ENCODE peak calls at places on chromosomes 3 and 15, in four cellular contexts. One of them, this sample, is unnamed.

GRCh38 chr15:96038650-96039049 is 291.9 kb upstream of the NR2F2 start:
- DNase-seq in K562: no peak
- DNase-seq in HepG2: no peak
- DNase-seq in HCT116: no peak
- DNase-seq in this sample: no peak

GRCh38 chr3:187040637-187041361 is 98.5 kb downstream of the RPL39L start:
- DNase-seq in K562: peak; percentile 59
- DNase-seq in HepG2: peak; percentile 83
- DNase-seq in HCT116: no peak
- DNase-seq in this sample: no peak

GRCh38 chr3:37174532-37175126 is at the start of gene LRRFIP2:
- DNase-seq in K562: peak; percentile 37
- DNase-seq in HepG2: no peak
- DNase-seq in HCT116: no peak
- DNase-seq in this sample: no peak

GRCh38 chr3:197749315-197749600 is 425 bp upstream of the FYTTD1 start:
- DNase-seq in K562: peak; percentile 64
- DNase-seq in HepG2: no peak
- DNase-seq in HCT116: peak; percentile 35
- DNase-seq in this sample: no peak

GRCh38 chr3:31234143-31234542 is 298.6 kb upstream of the STT3B start:
- DNase-seq in K562: no peak
- DNase-seq in HepG2: no peak
- DNase-seq in HCT116: no peak
- DNase-seq in this sample: no peak

GRCh38 chr3:134597390-134597975 is 53.3 kb downstream of the KY start:
- DNase-seq in K562: no peak
- DNase-seq in HepG2: peak; percentile 11
- DNase-seq in HCT116: no peak
- DNase-seq in this sample: no peak

GRCh38 chr3:191383104-191383503 is 52.8 kb upstream of the UTS2B start:
- DNase-seq in K562: no peak
- DNase-seq in HepG2: no peak
- DNase-seq in HCT116: no peak
- DNase-seq in this sample: no peak

GRCh38 chr3:31402118-31402517 is 130.6 kb upstream of the STT3B start:
- DNase-seq in K562: no peak
- DNase-seq in HepG2: no peak
- DNase-seq in HCT116: no peak
- DNase-seq in this sample: no peak

GRCh38 chr3:179653777-179654117 is 907 bp downstream of the USP13 start:
- DNase-seq in K562: no peak
- DNase-seq in HepG2: no peak
- DNase-seq in HCT116: no peak
- DNase-seq in this sample: no peak

GRCh38 chr15:90262426-90262825 is 3.0 kb upstream of the NGRN start:
- DNase-seq in K562: no peak
- DNase-seq in HepG2: no peak
- DNase-seq in HCT116: no peak
- DNase-seq in this sample: no peak

GRCh38 chr3:67016522-67017080 is 18.5 kb downstream of the KBTBD8 start:
- DNase-seq in K562: no peak
- DNase-seq in HepG2: no peak
- DNase-seq in HCT116: no peak
- DNase-seq in this sample: no peak

GRCh38 chr3:50256978-50257890 is 11.7 kb upstream of the SEMA3B start:
- DNase-seq in K562: peak; percentile 33
- DNase-seq in HepG2: no peak
- DNase-seq in HCT116: no peak
- DNase-seq in this sample: peak; percentile 89

GRCh38 chr15:89870688-89871288 is 23.0 kb downstream of the AP3S2 start:
- DNase-seq in K562: no peak
- DNase-seq in HepG2: no peak
- DNase-seq in HCT116: no peak
- DNase-seq in this sample: no peak

GRCh38 chr3:133644768-133645167 is 17.0 kb downstream of the TOPBP1 start:
- DNase-seq in K562: no peak
- DNase-seq in HepG2: peak; percentile 48
- DNase-seq in HCT116: no peak
- DNase-seq in this sample: no peak

GRCh38 chr15:37882640-37883039 is 51.8 kb upstream of the TMCO5A start:
- DNase-seq in K562: no peak
- DNase-seq in HepG2: no peak
- DNase-seq in HCT116: no peak
- DNase-seq in this sample: no peak

GRCh38 chr3:2876362-2876761 is 233.8 kb downstream of the IL5RA start:
- DNase-seq in K562: no peak
- DNase-seq in HepG2: no peak
- DNase-seq in HCT116: no peak
- DNase-seq in this sample: no peak

GRCh38 chr3:56923546-56924224 is 121.9 kb upstream of the ARHGEF3 start:
- DNase-seq in K562: peak; percentile 2
- DNase-seq in HepG2: no peak
- DNase-seq in HCT116: peak; percentile 18
- DNase-seq in this sample: no peak

GRCh38 chr15:55683366-55683765 is 59.6 kb downstream of the PRTG start:
- DNase-seq in K562: no peak
- DNase-seq in HepG2: no peak
- DNase-seq in HCT116: no peak
- DNase-seq in this sample: no peak

GRCh38 chr15:27492021-27492621 is 521.1 kb downstream of the GABRG3 start:
- DNase-seq in K562: no peak
- DNase-seq in HepG2: no peak
- DNase-seq in HCT116: no peak
- DNase-seq in this sample: no peak

GRCh38 chr15:73930790-73931281 is 4.6 kb downstream of the LOXL1 start:
- DNase-seq in K562: no peak
- DNase-seq in HepG2: no peak
- DNase-seq in HCT116: no peak
- DNase-seq in this sample: no peak

GRCh38 chr3:37221407-37221806 is 47.0 kb upstream of the LRRFIP2 start:
- DNase-seq in K562: no peak
- DNase-seq in HepG2: peak; percentile 89
- DNase-seq in HCT116: peak; percentile 80
- DNase-seq in this sample: no peak

GRCh38 chr3:191253089-191253799 is 54.2 kb downstream of the OSTN start:
- DNase-seq in K562: no peak
- DNase-seq in HepG2: no peak
- DNase-seq in HCT116: no peak
- DNase-seq in this sample: no peak

GRCh38 chr15:25087137-25087536 is 132.3 kb downstream of the SNRPN start:
- DNase-seq in K562: no peak
- DNase-seq in HepG2: no peak
- DNase-seq in HCT116: no peak
- DNase-seq in this sample: no peak

GRCh38 chr3:196792771-196793170 is 53.1 kb downstream of the PAK2 start:
- DNase-seq in K562: no peak
- DNase-seq in HepG2: peak; percentile 63
- DNase-seq in HCT116: no peak
- DNase-seq in this sample: no peak

GRCh38 chr3:176961916-176962315 is 235.4 kb downstream of the TBL1XR1 start:
- DNase-seq in K562: no peak
- DNase-seq in HepG2: no peak
- DNase-seq in HCT116: no peak
- DNase-seq in this sample: no peak

GRCh38 chr3:101195951-101196713 is 124.2 kb downstream of the IMPG2 start:
- DNase-seq in K562: peak; percentile 43
- DNase-seq in HepG2: peak; percentile 20
- DNase-seq in HCT116: peak; percentile 48
- DNase-seq in this sample: no peak

GRCh38 chr15:94576889-94577533 is 345.6 kb downstream of the MCTP2 start:
- DNase-seq in K562: peak; percentile 56
- DNase-seq in HepG2: peak; percentile 20
- DNase-seq in HCT116: peak; percentile 26
- DNase-seq in this sample: peak; percentile 74

GRCh38 chr15:72965671-72966070 is 86.6 kb upstream of the NEO1 start:
- DNase-seq in K562: no peak
- DNase-seq in HepG2: no peak
- DNase-seq in HCT116: no peak
- DNase-seq in this sample: no peak

GRCh38 chr3:37862219-37862711 is 585 bp downstream of the CTDSPL start:
- DNase-seq in K562: peak; percentile 50
- DNase-seq in HepG2: no peak
- DNase-seq in HCT116: no peak
- DNase-seq in this sample: peak; percentile 67

GRCh38 chr3:143203848-143204247 is 84.3 kb downstream of the CHST2 start:
- DNase-seq in K562: no peak
- DNase-seq in HepG2: no peak
- DNase-seq in HCT116: no peak
- DNase-seq in this sample: no peak

GRCh38 chr3:186173202-186173815 is 64.4 kb upstream of the ETV5 start:
- DNase-seq in K562: no peak
- DNase-seq in HepG2: no peak
- DNase-seq in HCT116: no peak
- DNase-seq in this sample: no peak

GRCh38 chr3:159928692-159929091 is 59.9 kb upstream of the IL12A start:
- DNase-seq in K562: no peak
- DNase-seq in HepG2: no peak
- DNase-seq in HCT116: no peak
- DNase-seq in this sample: no peak

GRCh38 chr3:195062866-195063540 is 208.0 kb downstream of the XXYLT1 start:
- DNase-seq in K562: no peak
- DNase-seq in HepG2: no peak
- DNase-seq in HCT116: no peak
- DNase-seq in this sample: no peak

GRCh38 chr3:15295506-15295905 is 36.9 kb downstream of the SH3BP5 start:
- DNase-seq in K562: no peak
- DNase-seq in HepG2: no peak
- DNase-seq in HCT116: no peak
- DNase-seq in this sample: no peak

GRCh38 chr3:44492496-44492895 is 15.0 kb upstream of the ZNF445 start:
- DNase-seq in K562: no peak
- DNase-seq in HepG2: no peak
- DNase-seq in HCT116: no peak
- DNase-seq in this sample: no peak

GRCh38 chr15:60572462-60573214 is 93.7 kb upstream of the ICE2 start:
- DNase-seq in K562: no peak
- DNase-seq in HepG2: no peak
- DNase-seq in HCT116: no peak
- DNase-seq in this sample: no peak

GRCh38 chr15:99143655-99144610 is 39.1 kb downstream of the SYNM start:
- DNase-seq in K562: no peak
- DNase-seq in HepG2: peak; percentile 35
- DNase-seq in HCT116: no peak
- DNase-seq in this sample: no peak

GRCh38 chr15:44728576-44729393 is 7.5 kb upstream of the TRIM69 start:
- DNase-seq in K562: peak; percentile 95
- DNase-seq in HepG2: peak; percentile 96
- DNase-seq in HCT116: peak; percentile 94
- DNase-seq in this sample: peak; percentile 89
- TF ChIP-seq SIN3A in K562: peak; percentile 25
- TF ChIP-seq SIN3A in HepG2: peak; percentile 71
- TF ChIP-seq SIN3A in HCT116: peak; percentile 84
- TF ChIP-seq SIN3A in this sample: no peak

GRCh38 chr3:79467721-79468120 is 300.1 kb downstream of the ROBO1 start:
- DNase-seq in K562: no peak
- DNase-seq in HepG2: no peak
- DNase-seq in HCT116: no peak
- DNase-seq in this sample: peak; percentile 34
- TF ChIP-seq SIN3A in K562: no peak
- TF ChIP-seq SIN3A in HepG2: no peak
- TF ChIP-seq SIN3A in HCT116: no peak
- TF ChIP-seq SIN3A in this sample: no peak

GRCh38 chr3:193039058-193039457 is 121.4 kb upstream of the MB21D2 start:
- DNase-seq in K562: no peak
- DNase-seq in HepG2: no peak
- DNase-seq in HCT116: no peak
- DNase-seq in this sample: no peak
- TF ChIP-seq SIN3A in K562: no peak
- TF ChIP-seq SIN3A in HepG2: no peak
- TF ChIP-seq SIN3A in HCT116: no peak
- TF ChIP-seq SIN3A in this sample: no peak

GRCh38 chr15:84638103-84638502 is 16.0 kb downstream of the WDR73 start:
- DNase-seq in K562: peak; percentile 61
- DNase-seq in HepG2: peak; percentile 58
- DNase-seq in HCT116: no peak
- DNase-seq in this sample: no peak
- TF ChIP-seq SIN3A in K562: no peak
- TF ChIP-seq SIN3A in HepG2: no peak
- TF ChIP-seq SIN3A in HCT116: no peak
- TF ChIP-seq SIN3A in this sample: peak; percentile 74

DNA sequence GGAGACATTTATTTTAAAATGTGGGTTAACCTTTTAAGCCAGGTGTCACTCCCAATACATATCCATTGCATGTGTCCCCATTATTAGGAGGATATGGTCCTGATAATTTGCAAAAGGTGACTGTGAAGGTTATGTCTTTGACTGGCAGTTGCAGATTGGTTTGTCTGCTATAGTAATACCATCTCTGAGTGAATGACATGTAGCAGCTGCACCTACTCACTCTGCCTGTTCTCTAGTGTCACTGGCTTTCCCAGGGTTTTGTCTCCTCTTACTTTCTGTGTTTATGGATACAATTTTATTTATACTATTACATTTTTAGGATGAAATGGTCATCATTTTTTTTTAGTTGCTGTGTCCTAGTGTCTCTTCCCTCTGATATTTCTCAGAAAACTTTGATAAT is 393.2 kb downstream of the C3orf38 start:
- DNase-seq in K562: no peak
- DNase-seq in HepG2: no peak
- DNase-seq in HCT116: no peak
- DNase-seq in this sample: no peak
- TF ChIP-seq SIN3A in K562: no peak
- TF ChIP-seq SIN3A in HepG2: no peak
- TF ChIP-seq SIN3A in HCT116: no peak
- TF ChIP-seq SIN3A in this sample: no peak

GRCh38 chr3:141825216-141826011 is 51.0 kb upstream of the ATP1B3 start:
- DNase-seq in K562: no peak
- DNase-seq in HepG2: no peak
- DNase-seq in HCT116: no peak
- DNase-seq in this sample: no peak
- TF ChIP-seq SIN3A in K562: no peak
- TF ChIP-seq SIN3A in HepG2: no peak
- TF ChIP-seq SIN3A in HCT116: no peak
- TF ChIP-seq SIN3A in this sample: no peak

GRCh38 chr15:57184502-57184901 is 191.8 kb upstream of the CGNL1 start:
- DNase-seq in K562: no peak
- DNase-seq in HepG2: no peak
- DNase-seq in HCT116: no peak
- DNase-seq in this sample: no peak
- TF ChIP-seq SIN3A in K562: no peak
- TF ChIP-seq SIN3A in HepG2: no peak
- TF ChIP-seq SIN3A in HCT116: no peak
- TF ChIP-seq SIN3A in this sample: no peak

This sample was measured in H1.